ENCODE peak calls at places on chromosomes 11 and 22, in nine cellular contexts. One of them, this sample, is unnamed.

GRCh38 chr11:86606849-86607481 is 65.5 kb downstream of the ME3 start:
- DNase-seq in endothelial cell: no peak
- DNase-seq in occipital lobe: no peak
- DNase-seq in neural crest cell: no peak
- DNase-seq in activated CD4-positive, alpha-beta T cell treated with anti-CD3 and anti-CD28 coated beads, Interleukin-2, amount 50 U/mL, for 24 hours: no peak
- DNase-seq in left ventricle myocardium inferior: no peak
- DNase-seq in iPS-NIHi11: no peak
- DNase-seq in AG08396: no peak
- DNase-seq in AG20443: no peak
- DNase-seq in this sample: no peak

GRCh38 chr22:44685384-44686056 is 16.5 kb upstream of the PRR5 start:
- DNase-seq in endothelial cell: no peak
- DNase-seq in neural crest cell: peak
- DNase-seq in AG08396: peak
- DNase-seq in activated CD4-positive, alpha-beta T cell treated with anti-CD3 and anti-CD28 coated beads, Interleukin-2, amount 50 U/mL, for 24 hours: peak
- DNase-seq in AG20443: peak
- DNase-seq in left ventricle myocardium inferior: no peak
- DNase-seq in iPS-NIHi11: peak
- DNase-seq in occipital lobe: no peak
- DNase-seq in this sample: no peak

GRCh38 chr11:117058761-117059233 is 39.4 kb downstream of the SIK3 start:
- DNase-seq in left ventricle myocardium inferior: no peak
- DNase-seq in AG08396: peak
- DNase-seq in endothelial cell: no peak
- DNase-seq in iPS-NIHi11: peak
- DNase-seq in activated CD4-positive, alpha-beta T cell treated with anti-CD3 and anti-CD28 coated beads, Interleukin-2, amount 50 U/mL, for 24 hours: no peak
- DNase-seq in neural crest cell: no peak
- DNase-seq in AG20443: peak
- DNase-seq in occipital lobe: no peak
- DNase-seq in this sample: peak

GRCh38 chr11:133501643-133502535 is 30.4 kb downstream of the OPCML start:
- DNase-seq in endothelial cell: no peak
- DNase-seq in AG08396: no peak
- DNase-seq in iPS-NIHi11: no peak
- DNase-seq in neural crest cell: no peak
- DNase-seq in left ventricle myocardium inferior: no peak
- DNase-seq in AG20443: no peak
- DNase-seq in activated CD4-positive, alpha-beta T cell treated with anti-CD3 and anti-CD28 coated beads, Interleukin-2, amount 50 U/mL, for 24 hours: no peak
- DNase-seq in occipital lobe: no peak
- DNase-seq in this sample: no peak

GRCh38 chr11:113989916-113990315 is 15.0 kb downstream of the HTR3A start:
- DNase-seq in AG20443: no peak
- DNase-seq in endothelial cell: no peak
- DNase-seq in iPS-NIHi11: no peak
- DNase-seq in occipital lobe: no peak
- DNase-seq in left ventricle myocardium inferior: no peak
- DNase-seq in AG08396: no peak
- DNase-seq in activated CD4-positive, alpha-beta T cell treated with anti-CD3 and anti-CD28 coated beads, Interleukin-2, amount 50 U/mL, for 24 hours: no peak
- DNase-seq in neural crest cell: no peak
- DNase-seq in this sample: no peak

GRCh38 chr11:13368041-13368446 is 90.5 kb downstream of the BMAL1 start:
- DNase-seq in AG08396: peak
- DNase-seq in activated CD4-positive, alpha-beta T cell treated with anti-CD3 and anti-CD28 coated beads, Interleukin-2, amount 50 U/mL, for 24 hours: no peak
- DNase-seq in left ventricle myocardium inferior: no peak
- DNase-seq in neural crest cell: no peak
- DNase-seq in AG20443: peak
- DNase-seq in occipital lobe: no peak
- DNase-seq in endothelial cell: no peak
- DNase-seq in iPS-NIHi11: peak
- DNase-seq in this sample: no peak

GRCh38 chr11:107857550-107858216 is 904 bp downstream of the SLC35F2 start:
- DNase-seq in AG20443: peak
- DNase-seq in occipital lobe: no peak
- DNase-seq in activated CD4-positive, alpha-beta T cell treated with anti-CD3 and anti-CD28 coated beads, Interleukin-2, amount 50 U/mL, for 24 hours: peak
- DNase-seq in endothelial cell: peak
- DNase-seq in neural crest cell: peak
- DNase-seq in iPS-NIHi11: no peak
- DNase-seq in left ventricle myocardium inferior: no peak
- DNase-seq in AG08396: no peak
- DNase-seq in this sample: no peak

GRCh38 chr11:103894673-103895072 is 141.8 kb upstream of the DDI1 start:
- DNase-seq in left ventricle myocardium inferior: no peak
- DNase-seq in AG20443: no peak
- DNase-seq in endothelial cell: no peak
- DNase-seq in occipital lobe: no peak
- DNase-seq in neural crest cell: no peak
- DNase-seq in activated CD4-positive, alpha-beta T cell treated with anti-CD3 and anti-CD28 coated beads, Interleukin-2, amount 50 U/mL, for 24 hours: no peak
- DNase-seq in AG08396: no peak
- DNase-seq in iPS-NIHi11: no peak
- DNase-seq in this sample: no peak

GRCh38 chr11:2289859-2290258 is 11.9 kb downstream of the C11orf21 start:
- DNase-seq in neural crest cell: no peak
- DNase-seq in left ventricle myocardium inferior: no peak
- DNase-seq in activated CD4-positive, alpha-beta T cell treated with anti-CD3 and anti-CD28 coated beads, Interleukin-2, amount 50 U/mL, for 24 hours: no peak
- DNase-seq in occipital lobe: no peak
- DNase-seq in iPS-NIHi11: no peak
- DNase-seq in AG20443: no peak
- DNase-seq in endothelial cell: no peak
- DNase-seq in AG08396: no peak
- DNase-seq in this sample: no peak

GRCh38 chr11:57133616-57134015 is 48.1 kb upstream of the LRRC55 start:
- DNase-seq in iPS-NIHi11: no peak
- DNase-seq in occipital lobe: no peak
- DNase-seq in endothelial cell: no peak
- DNase-seq in left ventricle myocardium inferior: no peak
- DNase-seq in AG08396: no peak
- DNase-seq in neural crest cell: no peak
- DNase-seq in activated CD4-positive, alpha-beta T cell treated with anti-CD3 and anti-CD28 coated beads, Interleukin-2, amount 50 U/mL, for 24 hours: no peak
- DNase-seq in AG20443: no peak
- DNase-seq in this sample: no peak

GRCh38 chr22:39179841-39180335 is 27.4 kb upstream of the CBX7 start:
- DNase-seq in activated CD4-positive, alpha-beta T cell treated with anti-CD3 and anti-CD28 coated beads, Interleukin-2, amount 50 U/mL, for 24 hours: no peak
- DNase-seq in occipital lobe: no peak
- DNase-seq in AG20443: no peak
- DNase-seq in neural crest cell: no peak
- DNase-seq in left ventricle myocardium inferior: no peak
- DNase-seq in endothelial cell: no peak
- DNase-seq in iPS-NIHi11: no peak
- DNase-seq in AG08396: no peak
- DNase-seq in this sample: no peak

GRCh38 chr22:48054596-48054995 is 1292.1 kb downstream of the TBC1D22A start:
- DNase-seq in endothelial cell: no peak
- DNase-seq in occipital lobe: no peak
- DNase-seq in activated CD4-positive, alpha-beta T cell treated with anti-CD3 and anti-CD28 coated beads, Interleukin-2, amount 50 U/mL, for 24 hours: no peak
- DNase-seq in left ventricle myocardium inferior: no peak
- DNase-seq in iPS-NIHi11: no peak
- DNase-seq in neural crest cell: no peak
- DNase-seq in AG08396: no peak
- DNase-seq in AG20443: no peak
- DNase-seq in this sample: no peak

GRCh38 chr11:79547256-79547655 is 106.4 kb upstream of the TENM4 start:
- DNase-seq in iPS-NIHi11: no peak
- DNase-seq in endothelial cell: no peak
- DNase-seq in activated CD4-positive, alpha-beta T cell treated with anti-CD3 and anti-CD28 coated beads, Interleukin-2, amount 50 U/mL, for 24 hours: no peak
- DNase-seq in occipital lobe: no peak
- DNase-seq in AG20443: no peak
- DNase-seq in AG08396: no peak
- DNase-seq in neural crest cell: no peak
- DNase-seq in left ventricle myocardium inferior: no peak
- DNase-seq in this sample: no peak

GRCh38 chr11:93498099-93499040 is 44.8 kb downstream of the SMCO4 start:
- DNase-seq in iPS-NIHi11: peak
- DNase-seq in endothelial cell: no peak
- DNase-seq in AG20443: peak
- DNase-seq in activated CD4-positive, alpha-beta T cell treated with anti-CD3 and anti-CD28 coated beads, Interleukin-2, amount 50 U/mL, for 24 hours: no peak
- DNase-seq in neural crest cell: no peak
- DNase-seq in occipital lobe: no peak
- DNase-seq in AG08396: no peak
- DNase-seq in left ventricle myocardium inferior: no peak
- DNase-seq in this sample: no peak

GRCh38 chr11:16604784-16605439 is 133.5 kb upstream of the C11orf58 start:
- DNase-seq in activated CD4-positive, alpha-beta T cell treated with anti-CD3 and anti-CD28 coated beads, Interleukin-2, amount 50 U/mL, for 24 hours: no peak
- DNase-seq in AG08396: peak
- DNase-seq in left ventricle myocardium inferior: peak
- DNase-seq in occipital lobe: no peak
- DNase-seq in iPS-NIHi11: peak
- DNase-seq in neural crest cell: peak
- DNase-seq in AG20443: peak
- DNase-seq in endothelial cell: peak
- DNase-seq in this sample: peak

GRCh38 chr11:76459846-76460245 is 15.0 kb downstream of the EMSY start:
- DNase-seq in AG20443: no peak
- DNase-seq in endothelial cell: no peak
- DNase-seq in activated CD4-positive, alpha-beta T cell treated with anti-CD3 and anti-CD28 coated beads, Interleukin-2, amount 50 U/mL, for 24 hours: no peak
- DNase-seq in occipital lobe: no peak
- DNase-seq in AG08396: no peak
- DNase-seq in iPS-NIHi11: no peak
- DNase-seq in neural crest cell: no peak
- DNase-seq in left ventricle myocardium inferior: no peak
- DNase-seq in this sample: no peak

GRCh38 chr11:94885133-94885532 is 88.2 kb downstream of the CWC15 start:
- DNase-seq in AG20443: peak
- DNase-seq in endothelial cell: no peak
- DNase-seq in occipital lobe: no peak
- DNase-seq in activated CD4-positive, alpha-beta T cell treated with anti-CD3 and anti-CD28 coated beads, Interleukin-2, amount 50 U/mL, for 24 hours: no peak
- DNase-seq in neural crest cell: no peak
- DNase-seq in left ventricle myocardium inferior: no peak
- DNase-seq in iPS-NIHi11: no peak
- DNase-seq in AG08396: peak
- DNase-seq in this sample: no peak

GRCh38 chr11:14642873-14643696 is 519 bp upstream of the PDE3B start:
- DNase-seq in activated CD4-positive, alpha-beta T cell treated with anti-CD3 and anti-CD28 coated beads, Interleukin-2, amount 50 U/mL, for 24 hours: no peak
- DNase-seq in endothelial cell: no peak
- DNase-seq in AG08396: peak
- DNase-seq in neural crest cell: peak
- DNase-seq in AG20443: no peak
- DNase-seq in iPS-NIHi11: no peak
- DNase-seq in occipital lobe: no peak
- DNase-seq in left ventricle myocardium inferior: no peak
- DNase-seq in this sample: no peak

GRCh38 chr22:38191115-38191514 is 9.5 kb upstream of the PLA2G6 start:
- DNase-seq in occipital lobe: no peak
- DNase-seq in activated CD4-positive, alpha-beta T cell treated with anti-CD3 and anti-CD28 coated beads, Interleukin-2, amount 50 U/mL, for 24 hours: no peak
- DNase-seq in neural crest cell: no peak
- DNase-seq in AG08396: no peak
- DNase-seq in AG20443: no peak
- DNase-seq in endothelial cell: no peak
- DNase-seq in iPS-NIHi11: no peak
- DNase-seq in left ventricle myocardium inferior: no peak
- DNase-seq in this sample: no peak

GRCh38 chr11:65470433-65470832 is 28.4 kb upstream of the MALAT1 start:
- DNase-seq in occipital lobe: no peak
- DNase-seq in neural crest cell: no peak
- DNase-seq in iPS-NIHi11: no peak
- DNase-seq in endothelial cell: no peak
- DNase-seq in AG20443: no peak
- DNase-seq in activated CD4-positive, alpha-beta T cell treated with anti-CD3 and anti-CD28 coated beads, Interleukin-2, amount 50 U/mL, for 24 hours: no peak
- DNase-seq in left ventricle myocardium inferior: no peak
- DNase-seq in AG08396: no peak
- DNase-seq in this sample: no peak

GRCh38 chr11:113363996-113364641 is 23.5 kb upstream of the ANKK1 start:
- DNase-seq in endothelial cell: no peak
- DNase-seq in left ventricle myocardium inferior: no peak
- DNase-seq in activated CD4-positive, alpha-beta T cell treated with anti-CD3 and anti-CD28 coated beads, Interleukin-2, amount 50 U/mL, for 24 hours: no peak
- DNase-seq in occipital lobe: no peak
- DNase-seq in iPS-NIHi11: no peak
- DNase-seq in AG08396: no peak
- DNase-seq in neural crest cell: no peak
- DNase-seq in AG20443: no peak
- DNase-seq in this sample: no peak

GRCh38 chr11:1502168-1502955 is 15.8 kb upstream of the MOB2 start:
- DNase-seq in AG20443: no peak
- DNase-seq in occipital lobe: no peak
- DNase-seq in AG08396: no peak
- DNase-seq in endothelial cell: no peak
- DNase-seq in left ventricle myocardium inferior: peak
- DNase-seq in iPS-NIHi11: no peak
- DNase-seq in activated CD4-positive, alpha-beta T cell treated with anti-CD3 and anti-CD28 coated beads, Interleukin-2, amount 50 U/mL, for 24 hours: no peak
- DNase-seq in neural crest cell: no peak
- DNase-seq in this sample: no peak

GRCh38 chr11:35619030-35619753 is 932 bp downstream of the FJX1 start:
- DNase-seq in occipital lobe: peak
- DNase-seq in AG20443: peak
- DNase-seq in endothelial cell: peak
- DNase-seq in activated CD4-positive, alpha-beta T cell treated with anti-CD3 and anti-CD28 coated beads, Interleukin-2, amount 50 U/mL, for 24 hours: peak
- DNase-seq in AG08396: peak
- DNase-seq in left ventricle myocardium inferior: peak
- DNase-seq in neural crest cell: peak
- DNase-seq in iPS-NIHi11: peak
- DNase-seq in this sample: peak

GRCh38 chr11:85540635-85541034 is 86.5 kb downstream of the DLG2 start:
- DNase-seq in left ventricle myocardium inferior: no peak
- DNase-seq in AG08396: no peak
- DNase-seq in iPS-NIHi11: peak
- DNase-seq in neural crest cell: no peak
- DNase-seq in AG20443: no peak
- DNase-seq in occipital lobe: no peak
- DNase-seq in activated CD4-positive, alpha-beta T cell treated with anti-CD3 and anti-CD28 coated beads, Interleukin-2, amount 50 U/mL, for 24 hours: no peak
- DNase-seq in endothelial cell: no peak
- DNase-seq in this sample: peak

GRCh38 chr11:37141707-37142106 is 543.7 kb upstream of the RAG2 start:
- DNase-seq in occipital lobe: no peak
- DNase-seq in iPS-NIHi11: no peak
- DNase-seq in activated CD4-positive, alpha-beta T cell treated with anti-CD3 and anti-CD28 coated beads, Interleukin-2, amount 50 U/mL, for 24 hours: no peak
- DNase-seq in left ventricle myocardium inferior: no peak
- DNase-seq in AG08396: no peak
- DNase-seq in endothelial cell: no peak
- DNase-seq in AG20443: no peak
- DNase-seq in neural crest cell: no peak
- DNase-seq in this sample: no peak

GRCh38 chr22:48756146-48757111 is 1071.2 kb downstream of the BRD1 start:
- DNase-seq in neural crest cell: no peak
- DNase-seq in iPS-NIHi11: peak
- DNase-seq in occipital lobe: no peak
- DNase-seq in endothelial cell: peak
- DNase-seq in AG20443: no peak
- DNase-seq in left ventricle myocardium inferior: no peak
- DNase-seq in activated CD4-positive, alpha-beta T cell treated with anti-CD3 and anti-CD28 coated beads, Interleukin-2, amount 50 U/mL, for 24 hours: no peak
- DNase-seq in AG08396: no peak
- DNase-seq in this sample: no peak

GRCh38 chr22:27859336-27859735 is 57.8 kb upstream of the MN1 start:
- DNase-seq in activated CD4-positive, alpha-beta T cell treated with anti-CD3 and anti-CD28 coated beads, Interleukin-2, amount 50 U/mL, for 24 hours: no peak
- DNase-seq in neural crest cell: no peak
- DNase-seq in AG08396: no peak
- DNase-seq in occipital lobe: no peak
- DNase-seq in endothelial cell: no peak
- DNase-seq in AG20443: no peak
- DNase-seq in left ventricle myocardium inferior: no peak
- DNase-seq in iPS-NIHi11: no peak
- DNase-seq in this sample: no peak

This sample was measured in globus pallidus.